ENCODE peak calls at places on chromosomes 1 and 21, in six cellular contexts. Y is fibroblast of lung; J is activated CD8-positive, alpha-beta T cell treated with anti-CD3 and anti-CD28 coated beads for 36 hours; I is nephron progenitor cell; H is esophagus squamous epithelium; A is hepatocyte. K is an unnamed sample.

GRCh38 chr1:13948851-13949490 is 249.0 kb downstream of the PRDM2 start:
- DNase-seq in Y (peak; percentile 90), H (no peak), J (no peak), I (no peak), A (no peak), K (no peak)

GRCh38 chr1:198880818-198881597 is 242.2 kb downstream of the PTPRC start:
- DNase-seq in I (no peak), J (peak; percentile 32), A (peak; percentile 45), Y (peak; percentile 98), H (no peak), K (peak; percentile 91)

GRCh38 chr1:205243355-205244191 is 15.8 kb downstream of the TMCC2 start:
- DNase-seq in I (no peak), A (no peak), H (no peak), J (no peak), Y (no peak), K (no peak)

GRCh38 chr1:214422137-214422671 is 129.2 kb downstream of the PTPN14 start:
- DNase-seq in J (no peak), I (no peak), A (no peak), H (no peak), Y (peak; percentile 63), K (peak; percentile 73)

GRCh38 chr1:98351506-98352038 is 309.9 kb upstream of the SNX7 start:
- DNase-seq in J (no peak), Y (no peak), I (no peak), A (no peak), H (no peak), K (no peak)

GRCh38 chr21:25929859-25930520 is 195.2 kb downstream of the GABPA start:
- DNase-seq in Y (peak; percentile 39), A (peak; percentile 21), I (no peak), H (no peak), J (no peak), K (peak; percentile 11)

GRCh38 chr1:240312872-240313271 is 221.2 kb downstream of the FMN2 start:
- DNase-seq in Y (peak; percentile 86), J (no peak), I (no peak), H (no peak), A (peak; percentile 34), K (peak; percentile 95)

GRCh38 chr1:27559466-27560030 is 44.4 kb downstream of the AHDC1 start:
- DNase-seq in Y (no peak), I (no peak), A (no peak), H (no peak), J (no peak), K (no peak)

GRCh38 chr1:41171266-41171874 is 70.7 kb downstream of the SCMH1 start:
- DNase-seq in A (no peak), Y (no peak), J (no peak), H (no peak), I (no peak), K (no peak)
- TF ChIP-seq CTCF in A (no peak), Y (no peak), J (no peak), H (no peak), I (no peak), K (no peak)

GRCh38 chr21:23127973-23128372 is 2129.8 kb downstream of the NCAM2 start:
- DNase-seq in J (no peak), H (no peak), Y (no peak), I (no peak), A (no peak), K (no peak)
- TF ChIP-seq CTCF in J (no peak), H (no peak), Y (no peak), I (no peak), A (no peak), K (no peak)

GRCh38 chr21:40054403-40054802 is 187.2 kb downstream of the PCP4 start:
- DNase-seq in J (no peak), A (peak; percentile 23), I (no peak), Y (no peak), H (no peak), K (no peak)
- TF ChIP-seq CTCF in J (no peak), A (no peak), I (no peak), Y (no peak), H (no peak), K (no peak)

GRCh38 chr1:7583291-7584096 is 187.6 kb upstream of the VAMP3 start:
- DNase-seq in Y (no peak), H (no peak), J (no peak), A (no peak), I (peak; percentile 1), K (no peak)
- TF ChIP-seq CTCF in Y (no peak), H (no peak), J (no peak), A (no peak), I (no peak), K (no peak)

GRCh38 chr1:233680000-233680399 is 66.1 kb downstream of the KCNK1 start:
- DNase-seq in I (no peak), J (no peak), A (no peak), H (no peak), Y (no peak), K (no peak)
- TF ChIP-seq CTCF in I (no peak), J (no peak), A (no peak), H (no peak), Y (no peak), K (no peak)

GRCh38 chr1:21117159-21117953 is 59.3 kb downstream of the EIF4G3 start:
- DNase-seq in I (no peak), H (no peak), Y (no peak), A (no peak), J (no peak), K (no peak)
- TF ChIP-seq CTCF in I (no peak), H (no peak), Y (no peak), A (no peak), J (no peak), K (no peak)